ENCODE peak calls at places on chromosomes 6 and 20, in four cellular contexts. E is globus pallidus, Q is T47D, B is endothelial cell. H is an unnamed sample.

GRCh38 chr6:14046476-14047068 is 71.0 kb upstream of the CD83 start:
- DNase-seq in B (peak; percentile 56), Q (peak; percentile 56), E (no peak), H (peak; percentile 43)

GRCh38 chr6:39801456-39802251 is 9.5 kb downstream of the DAAM2 start:
- DNase-seq in Q (no peak), E (no peak), B (no peak), H (no peak)

GRCh38 chr20:52731086-52731485 is 241.1 kb upstream of the TSHZ2 start:
- DNase-seq in B (peak; percentile 9), E (no peak), Q (no peak), H (no peak)

GRCh38 chr20:50519036-50519780 is 9.0 kb downstream of the PTPN1 start:
- DNase-seq in E (no peak), Q (no peak), B (no peak), H (no peak)

GRCh38 chr20:39553120-39553519 is 591.0 kb downstream of the DHX35 start:
- DNase-seq in B (no peak), E (no peak), Q (no peak), H (no peak)

GRCh38 chr6:79518850-79519249 is 18.4 kb downstream of the LCA5 start:
- DNase-seq in E (no peak), Q (no peak), B (no peak), H (no peak)

GRCh38 chr6:498795-499231 is 107.3 kb downstream of the IRF4 start:
- DNase-seq in B (no peak), Q (no peak), E (no peak), H (no peak)

GRCh38 chr20:44219791-44220190 is 9.2 kb upstream of the OSER1 start:
- DNase-seq in B (no peak), Q (no peak), E (no peak), H (no peak)

GRCh38 chr6:34234667-34235604 is 1.7 kb upstream of the HMGA1 start:
- DNase-seq in Q (no peak), E (no peak), B (peak; percentile 87), H (no peak)

GRCh38 chr20:58990651-58991445 is 9.8 kb downstream of the NELFCD start:
- DNase-seq in E (peak; percentile 33), B (no peak), Q (no peak), H (no peak)

GRCh38 chr20:63360850-63361497 is at the start of gene CHRNA4:
- DNase-seq in B (peak; percentile 36), Q (no peak), E (no peak), H (no peak)

GRCh38 chr6:109867970-109868358 is 110.1 kb upstream of the GPR6 start:
- DNase-seq in E (no peak), Q (no peak), B (no peak), H (no peak)

GRCh38 chr6:122719176-122719575 is 60.3 kb upstream of the FABP7 start:
- DNase-seq in B (no peak), E (no peak), Q (no peak), H (no peak)

GRCh38 chr6:2209226-2209809 is 36.1 kb downstream of the GMDS start:
- DNase-seq in E (no peak), B (peak; percentile 66), Q (peak; percentile 32), H (no peak)

GRCh38 chr6:168442646-168443045 is 1.7 kb downstream of the SMOC2 start:
- DNase-seq in Q (no peak), B (no peak), E (no peak), H (no peak)

GRCh38 chr6:20706293-20707165 is 172.3 kb downstream of the CDKAL1 start:
- DNase-seq in E (no peak), B (no peak), Q (no peak), H (no peak)

GRCh38 chr6:87103977-87104601 is 9.2 kb upstream of the CGA start:
- DNase-seq in E (no peak), B (no peak), Q (no peak), H (no peak)

GRCh38 chr6:13673825-13674444 is 37.7 kb downstream of the RANBP9 start:
- DNase-seq in Q (no peak), E (no peak), B (no peak), H (no peak)

GRCh38 chr6:53735896-53736295 is 58.9 kb upstream of the LRRC1 start:
- DNase-seq in B (no peak), E (no peak), Q (no peak), H (no peak)

GRCh38 chr6:157999100-158000051 is 17.7 kb downstream of the SYNJ2 start:
- DNase-seq in B (no peak), E (peak; percentile 96), Q (no peak), H (no peak)

GRCh38 chr6:13307508-13307995 is 20.8 kb downstream of the TBC1D7 start:
- DNase-seq in E (no peak), B (no peak), Q (no peak), H (no peak)

GRCh38 chr20:40663991-40664880 is 24.8 kb downstream of the MAFB start:
- DNase-seq in E (no peak), B (no peak), Q (peak; percentile 39), H (no peak)

GRCh38 chr6:149484733-149485700 is at the start of gene ZC3H12D:
- DNase-seq in B (no peak), E (no peak), Q (no peak), H (peak; percentile 69)

H was measured in HuH-7.5.